ENCODE peak calls at places on chromosomes 3 and 15, in five cellular contexts. G is iris pigment epithelial cell; M is stimulated activated CD4-positive, alpha-beta T cell treated with anti-CD3 and anti-CD28 coated beads, Interleukin-4, amount 100 ng/mL, for 48 hours; U is AG09319; H is transverse colon. V is an unnamed sample.

GRCh38 chr3:194804796-194805195 is 119.1 kb downstream of the FAM43A start:
- DNase-seq in G (no peak), M (no peak), U (no peak), H (no peak), V (no peak)

GRCh38 chr3:78831446-78831972 is 936.3 kb downstream of the ROBO1 start:
- DNase-seq in G (no peak), M (no peak), U (no peak), H (no peak), V (no peak)

GRCh38 chr3:127254730-127255129 is 33.1 kb downstream of the PRR20G start:
- DNase-seq in G (no peak), M (no peak), U (no peak), H (no peak), V (no peak)

GRCh38 chr3:156535162-156535627 is 19.7 kb downstream of the SSR3 start:
- DNase-seq in G (peak), M (no peak), U (peak), H (peak), V (peak)

GRCh38 chr3:174855002-174855401 is 4.1 kb upstream of the NAALADL2 start:
- DNase-seq in G (no peak), M (no peak), U (no peak), H (no peak), V (no peak)

GRCh38 chr3:149466192-149466591 is 8.3 kb upstream of the TM4SF4 start:
- DNase-seq in G (peak), M (no peak), U (no peak), H (no peak), V (no peak)

GRCh38 chr15:90064931-90065681 is 37.2 kb downstream of the IDH2 start:
- DNase-seq in G (no peak), M (no peak), U (no peak), H (no peak), V (no peak)

GRCh38 chr15:48555244-48555804 is 90.2 kb downstream of the FBN1 start:
- DNase-seq in G (peak), M (no peak), U (no peak), H (no peak), V (no peak)

GRCh38 chr3:64884574-64884973 is 196.8 kb upstream of the ADAMTS9 start:
- DNase-seq in G (no peak), M (no peak), U (no peak), H (no peak), V (no peak)